ENCODE peak calls at places on chromosomes 2 and 18, in seven cellular contexts. One of them, this sample, is unnamed.

GRCh38 chr2:32864761-32865160 is 82.0 kb upstream of the LTBP1 start:
- DNase-seq in activated B cell treated with CpG ODN at 0.5 μM for 24 hours: no peak
- DNase-seq in CD8-positive, alpha-beta T cell: no peak
- DNase-seq in cardiac muscle cell: peak; percentile 52
- DNase-seq in stomach: no peak
- DNase-seq in coronary artery: no peak
- DNase-seq in GM12865: no peak
- DNase-seq in this sample: no peak

GRCh38 chr18:49250819-49251388 is 209.5 kb downstream of the DYM start:
- DNase-seq in activated B cell treated with CpG ODN at 0.5 μM for 24 hours: no peak
- DNase-seq in CD8-positive, alpha-beta T cell: no peak
- DNase-seq in cardiac muscle cell: peak; percentile 65
- DNase-seq in stomach: no peak
- DNase-seq in coronary artery: no peak
- DNase-seq in GM12865: peak; percentile 18
- DNase-seq in this sample: no peak

GRCh38 chr18:71398530-71398929 is 1109.7 kb downstream of the SOCS6 start:
- DNase-seq in activated B cell treated with CpG ODN at 0.5 μM for 24 hours: no peak
- DNase-seq in CD8-positive, alpha-beta T cell: no peak
- DNase-seq in cardiac muscle cell: peak; percentile 50
- DNase-seq in stomach: no peak
- DNase-seq in coronary artery: no peak
- DNase-seq in GM12865: no peak
- DNase-seq in this sample: peak; percentile 9

GRCh38 chr2:86358982-86359381 is 21.6 kb upstream of the REEP1 start:
- DNase-seq in activated B cell treated with CpG ODN at 0.5 μM for 24 hours: no peak
- DNase-seq in CD8-positive, alpha-beta T cell: no peak
- DNase-seq in cardiac muscle cell: no peak
- DNase-seq in stomach: no peak
- DNase-seq in coronary artery: no peak
- DNase-seq in GM12865: peak; percentile 76
- DNase-seq in this sample: no peak

GRCh38 chr18:7711495-7711894 is 144.4 kb downstream of the PTPRM start:
- DNase-seq in activated B cell treated with CpG ODN at 0.5 μM for 24 hours: no peak
- DNase-seq in CD8-positive, alpha-beta T cell: no peak
- DNase-seq in cardiac muscle cell: no peak
- DNase-seq in stomach: no peak
- DNase-seq in coronary artery: no peak
- DNase-seq in GM12865: peak; percentile 23
- DNase-seq in this sample: no peak

GRCh38 chr2:10597956-10598355 is 91.8 kb downstream of the NOL10 start:
- DNase-seq in activated B cell treated with CpG ODN at 0.5 μM for 24 hours: no peak
- DNase-seq in CD8-positive, alpha-beta T cell: no peak
- DNase-seq in cardiac muscle cell: no peak
- DNase-seq in stomach: no peak
- DNase-seq in coronary artery: no peak
- DNase-seq in GM12865: no peak
- DNase-seq in this sample: no peak

GRCh38 chr2:215396595-215397313 is 39.1 kb downstream of the FN1 start:
- DNase-seq in activated B cell treated with CpG ODN at 0.5 μM for 24 hours: no peak
- DNase-seq in CD8-positive, alpha-beta T cell: no peak
- DNase-seq in cardiac muscle cell: peak; percentile 84
- DNase-seq in stomach: no peak
- DNase-seq in coronary artery: no peak
- DNase-seq in GM12865: no peak
- DNase-seq in this sample: no peak

GRCh38 chr2:98012561-98012979 is 16.8 kb upstream of the TMEM131 start:
- DNase-seq in activated B cell treated with CpG ODN at 0.5 μM for 24 hours: peak; percentile 61
- DNase-seq in CD8-positive, alpha-beta T cell: no peak
- DNase-seq in cardiac muscle cell: no peak
- DNase-seq in stomach: no peak
- DNase-seq in coronary artery: no peak
- DNase-seq in GM12865: peak; percentile 86
- DNase-seq in this sample: no peak

GRCh38 chr2:25567406-25567805 is 106.0 kb downstream of the DTNB start:
- DNase-seq in activated B cell treated with CpG ODN at 0.5 μM for 24 hours: no peak
- DNase-seq in CD8-positive, alpha-beta T cell: no peak
- DNase-seq in cardiac muscle cell: peak; percentile 67
- DNase-seq in stomach: no peak
- DNase-seq in coronary artery: no peak
- DNase-seq in GM12865: peak; percentile 70
- DNase-seq in this sample: no peak
- TF ChIP-seq CTCF in activated B cell treated with CpG ODN at 0.5 μM for 24 hours: no peak
- TF ChIP-seq CTCF in CD8-positive, alpha-beta T cell: no peak
- TF ChIP-seq CTCF in cardiac muscle cell: peak; percentile 44
- TF ChIP-seq CTCF in stomach: no peak
- TF ChIP-seq CTCF in coronary artery: no peak
- TF ChIP-seq CTCF in GM12865: peak; percentile 41
- TF ChIP-seq CTCF in this sample: peak; percentile 70

DNA sequence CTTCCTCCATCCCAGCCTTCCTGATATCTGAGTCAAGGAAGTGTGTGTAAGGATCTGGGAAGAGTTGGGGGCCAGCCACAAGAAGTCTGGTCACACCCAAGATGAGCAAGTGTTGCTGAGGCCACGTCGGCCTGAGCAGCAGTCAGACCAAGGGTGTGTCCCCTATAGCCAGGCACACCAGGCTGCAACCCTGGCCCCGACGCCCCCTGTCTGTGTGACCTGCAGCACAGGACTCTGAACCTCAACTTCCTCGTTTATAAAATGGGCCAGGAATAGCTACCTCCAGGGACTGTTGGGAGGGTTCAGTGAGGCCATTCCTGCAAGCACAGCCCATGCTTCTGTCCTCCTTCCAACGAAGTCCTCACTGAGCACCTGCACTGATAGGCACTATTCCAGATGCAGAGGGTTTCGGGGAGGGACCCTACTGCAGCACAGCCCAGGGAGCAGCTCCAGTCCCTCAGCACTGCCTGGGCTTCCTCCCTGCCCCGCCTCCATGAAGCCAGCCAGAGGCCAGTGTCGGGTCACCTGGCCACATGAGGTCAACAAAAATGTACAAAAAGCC is 13.3 kb downstream of the LIMS2 start:
- DNase-seq in activated B cell treated with CpG ODN at 0.5 μM for 24 hours: peak; percentile 7
- DNase-seq in CD8-positive, alpha-beta T cell: no peak
- DNase-seq in cardiac muscle cell: no peak
- DNase-seq in stomach: no peak
- DNase-seq in coronary artery: no peak
- DNase-seq in GM12865: no peak
- DNase-seq in this sample: no peak
- TF ChIP-seq CTCF in activated B cell treated with CpG ODN at 0.5 μM for 24 hours: no peak
- TF ChIP-seq CTCF in CD8-positive, alpha-beta T cell: no peak
- TF ChIP-seq CTCF in cardiac muscle cell: no peak
- TF ChIP-seq CTCF in stomach: no peak
- TF ChIP-seq CTCF in coronary artery: no peak
- TF ChIP-seq CTCF in GM12865: no peak
- TF ChIP-seq CTCF in this sample: no peak

DNA sequence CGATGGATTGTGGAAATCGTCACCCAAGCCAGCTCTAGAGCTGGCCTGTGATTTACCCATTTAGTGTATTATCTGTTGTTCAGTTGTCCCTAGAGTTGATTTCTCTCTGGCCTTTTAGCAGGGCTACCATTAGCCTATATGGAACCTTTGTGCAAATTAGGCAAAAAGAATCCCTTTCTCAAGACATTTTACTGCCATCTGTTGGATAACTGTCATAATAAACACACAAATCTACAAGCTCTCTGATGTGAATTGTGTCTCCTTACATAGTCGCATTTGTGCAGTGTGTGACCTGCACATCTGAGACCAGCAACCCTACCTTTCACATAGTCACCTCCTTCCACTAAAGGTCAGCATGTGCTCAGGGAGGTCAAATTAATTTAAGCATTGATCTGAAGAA is 34.0 kb downstream of the LOXHD1 start:
- DNase-seq in activated B cell treated with CpG ODN at 0.5 μM for 24 hours: no peak
- DNase-seq in CD8-positive, alpha-beta T cell: no peak
- DNase-seq in cardiac muscle cell: peak; percentile 25
- DNase-seq in stomach: no peak
- DNase-seq in coronary artery: no peak
- DNase-seq in GM12865: peak; percentile 9
- DNase-seq in this sample: no peak
- TF ChIP-seq CTCF in activated B cell treated with CpG ODN at 0.5 μM for 24 hours: no peak
- TF ChIP-seq CTCF in CD8-positive, alpha-beta T cell: no peak
- TF ChIP-seq CTCF in cardiac muscle cell: no peak
- TF ChIP-seq CTCF in stomach: no peak
- TF ChIP-seq CTCF in coronary artery: no peak
- TF ChIP-seq CTCF in GM12865: no peak
- TF ChIP-seq CTCF in this sample: peak; percentile 49

DNA sequence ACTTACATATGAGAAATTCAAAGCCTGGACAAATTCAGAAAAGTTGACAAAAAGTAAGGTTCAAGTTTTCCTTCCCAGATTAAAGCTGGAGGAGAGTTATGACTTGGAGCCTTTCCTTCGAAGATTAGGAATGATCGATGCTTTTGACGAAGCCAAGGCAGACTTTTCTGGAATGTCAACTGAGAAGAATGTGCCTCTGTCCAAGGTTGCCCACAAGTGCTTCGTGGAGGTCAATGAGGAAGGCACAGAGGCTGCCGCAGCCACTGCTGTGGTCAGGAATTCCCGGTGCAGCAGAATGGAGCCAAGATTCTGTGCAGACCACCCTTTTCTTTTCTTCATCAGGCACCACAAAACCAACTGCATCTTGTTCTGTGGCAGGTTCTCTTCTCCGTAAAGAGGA is 17.0 kb downstream of the SERPINB8 start:
- DNase-seq in activated B cell treated with CpG ODN at 0.5 μM for 24 hours: no peak
- DNase-seq in CD8-positive, alpha-beta T cell: no peak
- DNase-seq in cardiac muscle cell: no peak
- DNase-seq in stomach: no peak
- DNase-seq in coronary artery: no peak
- DNase-seq in GM12865: no peak
- DNase-seq in this sample: no peak
- TF ChIP-seq CTCF in activated B cell treated with CpG ODN at 0.5 μM for 24 hours: no peak
- TF ChIP-seq CTCF in CD8-positive, alpha-beta T cell: no peak
- TF ChIP-seq CTCF in cardiac muscle cell: no peak
- TF ChIP-seq CTCF in stomach: no peak
- TF ChIP-seq CTCF in coronary artery: no peak
- TF ChIP-seq CTCF in GM12865: no peak
- TF ChIP-seq CTCF in this sample: no peak

GRCh38 chr2:61085883-61086282 is 20.2 kb downstream of the SANBR start:
- DNase-seq in activated B cell treated with CpG ODN at 0.5 μM for 24 hours: no peak
- DNase-seq in CD8-positive, alpha-beta T cell: no peak
- DNase-seq in cardiac muscle cell: no peak
- DNase-seq in stomach: no peak
- DNase-seq in coronary artery: no peak
- DNase-seq in GM12865: no peak
- DNase-seq in this sample: no peak

GRCh38 chr2:61089797-61090196 is 24.1 kb downstream of the SANBR start:
- DNase-seq in activated B cell treated with CpG ODN at 0.5 μM for 24 hours: no peak
- DNase-seq in CD8-positive, alpha-beta T cell: no peak
- DNase-seq in cardiac muscle cell: no peak
- DNase-seq in stomach: no peak
- DNase-seq in coronary artery: no peak
- DNase-seq in GM12865: no peak
- DNase-seq in this sample: no peak

GRCh38 chr2:61096438-61096837 is 30.8 kb downstream of the SANBR start:
- DNase-seq in activated B cell treated with CpG ODN at 0.5 μM for 24 hours: no peak
- DNase-seq in CD8-positive, alpha-beta T cell: no peak
- DNase-seq in cardiac muscle cell: no peak
- DNase-seq in stomach: no peak
- DNase-seq in coronary artery: no peak
- DNase-seq in GM12865: no peak
- DNase-seq in this sample: no peak

GRCh38 chr2:61090386-61090921 is 24.8 kb downstream of the SANBR start:
- DNase-seq in activated B cell treated with CpG ODN at 0.5 μM for 24 hours: no peak
- DNase-seq in CD8-positive, alpha-beta T cell: no peak
- DNase-seq in cardiac muscle cell: peak; percentile 44
- DNase-seq in stomach: no peak
- DNase-seq in coronary artery: no peak
- DNase-seq in GM12865: no peak
- DNase-seq in this sample: no peak

DNA sequence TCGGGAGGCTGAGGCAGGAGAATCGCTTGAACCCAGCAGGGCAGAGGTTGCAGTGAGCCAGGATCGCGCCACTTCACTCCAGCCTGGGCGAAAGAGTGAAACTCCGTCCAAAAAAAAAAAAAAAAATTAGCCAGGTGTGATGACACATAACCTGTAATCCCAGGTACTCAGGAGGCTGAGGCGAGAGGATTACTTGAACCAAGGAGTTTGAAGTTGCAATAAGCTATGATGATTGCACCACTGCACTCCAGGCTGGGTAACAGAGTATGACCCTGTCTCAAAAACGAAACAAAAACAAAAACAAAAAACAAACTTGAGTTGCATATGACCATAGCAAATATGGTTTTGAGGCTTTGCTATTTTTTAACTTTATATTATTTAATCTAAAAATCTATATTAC is 25.8 kb downstream of the SANBR start:
- DNase-seq in activated B cell treated with CpG ODN at 0.5 μM for 24 hours: no peak
- DNase-seq in CD8-positive, alpha-beta T cell: no peak
- DNase-seq in cardiac muscle cell: no peak
- DNase-seq in stomach: no peak
- DNase-seq in coronary artery: no peak
- DNase-seq in GM12865: no peak
- DNase-seq in this sample: no peak
- TF ChIP-seq CTCF in activated B cell treated with CpG ODN at 0.5 μM for 24 hours: no peak
- TF ChIP-seq CTCF in CD8-positive, alpha-beta T cell: no peak
- TF ChIP-seq CTCF in cardiac muscle cell: no peak
- TF ChIP-seq CTCF in stomach: no peak
- TF ChIP-seq CTCF in coronary artery: no peak
- TF ChIP-seq CTCF in GM12865: no peak
- TF ChIP-seq CTCF in this sample: no peak